ENCODE peak calls at places on chromosomes 11 and 22, in four cellular contexts. C is A673, F is AG04449, B is IMR-90. M is an unnamed sample.

GRCh38 chr11:103845331-103845730 is 191.1 kb upstream of the DDI1 start:
- DNase-seq in B (no peak), C (no peak), F (no peak), M (peak; percentile 48)

GRCh38 chr11:133146697-133147306 is 385.5 kb downstream of the OPCML start:
- DNase-seq in C (no peak), B (no peak), F (no peak), M (no peak)

GRCh38 chr22:50084085-50084484 is 1.1 kb downstream of the MLC1 start:
- DNase-seq in B (no peak), C (no peak), F (no peak), M (no peak)

GRCh38 chr11:8207080-8208000 is 38.5 kb upstream of the RIC3 start:
- DNase-seq in C (no peak), F (no peak), B (peak; percentile 22), M (peak; percentile 41)

GRCh38 chr11:68878022-68878421 is 25.6 kb downstream of the MRPL21 start:
- DNase-seq in B (no peak), F (no peak), C (no peak), M (no peak)

GRCh38 chr22:47589271-47590250 is 827.1 kb downstream of the TBC1D22A start:
- DNase-seq in B (no peak), C (no peak), F (no peak), M (no peak)

GRCh38 chr11:34105957-34106504 is 602 bp downstream of the NAT10 start:
- DNase-seq in C (no peak), B (peak; percentile 18), F (no peak), M (peak; percentile 22)

GRCh38 chr11:33698921-33699320 is 1.7 kb downstream of the C11orf91 start:
- DNase-seq in C (no peak), B (no peak), F (no peak), M (no peak)

GRCh38 chr11:131744847-131745246 is 374.4 kb downstream of the NTM start:
- DNase-seq in B (peak; percentile 97), C (no peak), F (no peak), M (peak; percentile 90)

GRCh38 chr11:88475991-88476418 is 138.5 kb upstream of the CTSC start:
- DNase-seq in B (peak; percentile 66), C (no peak), F (no peak), M (peak; percentile 9)

GRCh38 chr11:120928506-120929062 is 95.3 kb upstream of the TBCEL start:
- DNase-seq in B (no peak), C (no peak), F (no peak), M (no peak)

GRCh38 chr11:43868852-43869567 is 11.6 kb upstream of the ALKBH3 start:
- DNase-seq in C (peak; percentile 88), F (peak; percentile 42), B (peak; percentile 80), M (peak; percentile 70)

GRCh38 chr22:38291201-38291777 is 18.5 kb upstream of the TMEM184B start:
- DNase-seq in F (no peak), B (no peak), C (no peak), M (no peak)

GRCh38 chr11:130243816-130244215 is 70.9 kb downstream of the ZBTB44 start:
- DNase-seq in F (no peak), B (no peak), C (no peak), M (no peak)

GRCh38 chr11:10192036-10192435 is 102.0 kb downstream of the SBF2 start:
- DNase-seq in C (no peak), F (no peak), B (no peak), M (no peak)

DNA sequence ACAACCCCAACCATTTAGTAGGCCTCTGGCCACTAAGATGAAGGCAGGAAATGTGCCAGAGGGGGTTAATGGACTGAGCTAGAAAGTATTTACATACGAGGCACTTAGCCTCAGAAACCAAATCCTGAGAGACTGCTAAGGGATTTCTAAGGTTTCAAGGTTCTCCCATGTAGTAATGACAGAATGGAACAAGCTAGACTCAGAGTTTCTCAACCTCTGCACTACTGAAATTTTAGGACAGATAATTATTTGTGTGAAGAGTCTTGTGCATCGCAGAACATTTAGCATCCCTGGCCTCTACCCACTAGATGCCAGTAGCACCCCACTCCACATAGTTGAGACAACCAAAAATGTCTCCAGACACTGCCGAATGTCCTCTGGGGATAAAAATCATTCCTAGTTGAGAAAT is 54.8 kb upstream of the CHRM4 start:
- DNase-seq in B (peak; percentile 52), C (peak; percentile 67), F (peak; percentile 28), M (no peak)
- TF ChIP-seq CTCF in B (peak; percentile 43), C (peak; percentile 38), F (peak; percentile 37), M (peak; percentile 20)

DNA sequence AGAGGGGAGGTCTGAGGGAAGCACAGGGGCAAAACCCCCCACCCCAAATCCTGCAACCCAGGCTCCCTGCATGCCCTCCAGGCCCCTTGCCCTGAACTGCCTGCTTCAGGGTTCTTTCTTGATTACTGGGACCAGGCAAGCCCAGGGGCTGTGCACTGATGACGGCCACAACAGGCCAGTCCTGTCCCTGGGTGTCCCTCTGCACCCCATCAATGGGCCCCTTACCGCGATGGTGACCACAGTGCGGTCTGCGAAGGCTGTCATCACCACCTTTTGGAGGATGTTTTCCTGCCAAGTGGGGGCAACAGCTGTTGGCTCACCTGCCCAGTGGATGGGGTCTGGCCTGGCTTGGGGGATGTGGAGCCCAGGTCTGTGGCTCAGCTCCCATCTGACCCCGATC is 5.0 kb upstream of the KCNJ11 start:
- DNase-seq in C (no peak), B (no peak), F (no peak), M (no peak)
- H3K4me3 ChIP-seq in C (no peak overlapping the region), B (no peak overlapping the region), F (no peak overlapping the region), M (no peak overlapping the region)

GRCh38 chr11:67495234-67496005 is 9.7 kb downstream of the PITPNM1 start:
- DNase-seq in C (no peak), B (no peak), F (no peak), M (no peak)

GRCh38 chr11:67492069-67492727 is 9.4 kb downstream of the AIP start:
- DNase-seq in B (no peak), F (no peak), C (no peak), M (no peak)

GRCh38 chr11:67494371-67495233 is 10.6 kb downstream of the PITPNM1 start:
- DNase-seq in C (no peak), B (no peak), F (no peak), M (no peak)

GRCh38 chr11:67492801-67493547 is 10.1 kb downstream of the AIP start:
- DNase-seq in C (peak; percentile 43), B (no peak), F (no peak), M (no peak)

GRCh38 chr11:67493548-67494370 is 10.9 kb downstream of the AIP start:
- DNase-seq in B (no peak), F (no peak), C (no peak), M (no peak)
- TF ChIP-seq CTCF in B (no peak), F (no peak), C (no peak), M (no peak)

GRCh38 chr11:45925550-45925949 is 3.1 kb downstream of the LARGE2 start:
- DNase-seq in C (no peak), F (no peak), B (no peak), M (no peak)
- H3K4me3 ChIP-seq in C (no peak overlapping the region), F (no peak overlapping the region), B (no peak overlapping the region), M (no peak overlapping the region)

DNA sequence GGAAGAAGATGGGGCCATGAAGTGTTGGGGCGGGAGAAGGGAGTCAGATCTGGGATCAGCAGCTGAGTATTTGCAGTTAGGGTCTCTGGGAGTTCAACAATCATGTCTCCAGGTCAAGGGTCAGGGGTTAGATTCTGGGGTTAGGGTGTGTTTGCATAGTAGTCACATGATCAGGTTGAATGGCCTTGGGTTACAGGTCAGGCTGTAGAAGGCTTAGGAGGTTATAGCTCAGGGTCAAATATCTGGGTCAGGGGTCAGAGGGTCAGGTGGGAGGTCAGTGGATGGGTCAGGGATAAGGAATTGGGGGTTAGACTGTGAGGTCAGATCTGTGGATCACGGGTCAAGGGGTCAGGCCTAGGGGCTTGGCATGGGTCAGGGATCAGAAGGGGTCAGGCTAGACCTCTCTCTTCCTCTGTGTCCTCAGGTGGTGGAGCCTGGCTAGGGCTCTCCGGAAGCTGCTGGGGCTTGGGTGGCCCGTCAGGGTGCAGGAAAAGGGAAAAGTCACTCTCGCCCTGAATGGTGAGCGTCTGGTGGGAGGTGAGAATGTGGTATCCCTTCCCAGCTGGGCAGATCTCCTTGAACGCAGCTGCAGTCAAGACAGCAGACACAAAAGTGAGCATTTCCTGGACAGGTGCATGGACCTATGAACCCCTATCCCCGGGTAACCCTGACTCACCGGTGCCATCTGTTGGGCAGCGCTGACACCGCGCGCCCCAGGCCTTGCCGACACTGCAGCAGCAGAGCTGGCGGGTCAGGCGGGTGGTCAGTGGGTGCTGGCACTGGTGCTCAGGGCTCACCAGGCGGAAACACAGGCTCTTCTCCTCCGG is 6.4 kb downstream of the LTBP3 start:
- DNase-seq in F (no peak), B (peak; percentile 22), C (peak; percentile 66), M (no peak)
- TF ChIP-seq CTCF in F (peak; percentile 56), B (peak; percentile 34), C (peak; percentile 73), M (peak; percentile 9)